ENCODE peak calls at places on chromosomes 6 and 20, in six cellular contexts. L, M, X, O, J and H are unnamed samples. For H3F3A, the result is how much of the 10 kb centered on the place peaks cover.

GRCh38 chr20:36573103-36573797 is at the start of gene TGIF2:
- DNase-seq in L (peak), M (peak), X (peak), O (peak), J (peak), H (peak)

GRCh38 chr6:2117447-2117846 is 128.0 kb downstream of the GMDS start:
- DNase-seq in L (no peak), M (no peak), X (no peak), O (no peak), J (no peak), H (no peak)

GRCh38 chr20:61875221-61875885 is 190.3 kb downstream of the TAF4 start:
- DNase-seq in L (no peak), M (peak), X (no peak), O (peak), J (peak), H (peak)

GRCh38 chr6:138662474-138662873 is 111.1 kb upstream of the CCDC28A start:
- DNase-seq in L (no peak), M (peak), X (peak), O (no peak), J (no peak), H (no peak)

GRCh38 chr20:16821211-16822089 is 73.3 kb downstream of the OTOR start:
- DNase-seq in L (peak), M (peak), X (peak), O (peak), J (peak), H (peak)

GRCh38 chr6:26234421-26235239 is 130.4 kb upstream of the BTN3A2 start:
- DNase-seq in L (peak), M (peak), X (peak), O (peak), J (peak), H (peak)

GRCh38 chr6:21609881-21610329 is 16.4 kb downstream of the SOX4 start:
- DNase-seq in L (no peak), M (no peak), X (no peak), O (no peak), J (peak), H (no peak)

GRCh38 chr6:112443666-112444065 is 96.5 kb downstream of the RFPL4B start:
- DNase-seq in L (no peak), M (no peak), X (peak), O (peak), J (no peak), H (no peak)

GRCh38 chr6:29651413-29652197 is 5.3 kb upstream of the MOG start:
- DNase-seq in L (peak), M (peak), X (peak), O (peak), J (peak), H (peak)

GRCh38 chr6:132569170-132569569 is 952 bp upstream of the TAAR6 start:
- DNase-seq in L (no peak), M (no peak), X (no peak), O (no peak), J (peak), H (no peak)

GRCh38 chr20:31644701-31645100 is 7.0 kb downstream of the COX4I2 start:
- DNase-seq in L (no peak), M (no peak), X (peak), O (no peak), J (peak), H (no peak)

GRCh38 chr6:80433010-80433665 is 326.7 kb downstream of the BCKDHB start:
- DNase-seq in L (no peak), M (no peak), X (no peak), O (no peak), J (peak), H (peak)

GRCh38 chr6:106439459-106439858 is 78.9 kb downstream of the CRYBG1 start:
- DNase-seq in L (no peak), M (peak), X (peak), O (no peak), J (no peak), H (no peak)

GRCh38 chr6:31175961-31176360 is 5.5 kb upstream of the POU5F1 start:
- DNase-seq in L (no peak), M (no peak), X (peak), O (no peak), J (no peak), H (no peak)

GRCh38 chr6:75230484-75231325 is 12.9 kb downstream of the COX7A2 start:
- DNase-seq in L (no peak), M (peak), X (peak), O (peak), J (peak), H (peak)

GRCh38 chr6:90559931-90560330 is 26.9 kb downstream of the MAP3K7 start:
- DNase-seq in L (no peak), M (no peak), X (no peak), O (no peak), J (no peak), H (no peak)

GRCh38 chr6:834879-835278 is 141.9 kb upstream of the EXOC2 start:
- DNase-seq in L (no peak), M (no peak), X (no peak), O (no peak), J (no peak), H (no peak)

GRCh38 chr20:35087355-35087754 is 5.3 kb downstream of the TRPC4AP start:
- DNase-seq in L (no peak), M (no peak), X (no peak), O (no peak), J (no peak), H (no peak)

GRCh38 chr6:56938634-56939294 is 16.1 kb upstream of the BEND6 start:
- DNase-seq in L (no peak), M (peak), X (peak), O (no peak), J (no peak), H (no peak)

GRCh38 chr20:34262488-34263288 is 21.5 kb downstream of the ASIP start:
- DNase-seq in L (peak), M (no peak), X (peak), O (no peak), J (no peak), H (no peak)

GRCh38 chr6:151233731-151234130 is 6.0 kb upstream of the AKAP12 start:
- DNase-seq in L (no peak), M (no peak), X (no peak), O (no peak), J (no peak), H (no peak)

GRCh38 chr6:119126140-119126539 is 47.7 kb upstream of the FAM184A start:
- DNase-seq in L (no peak), M (no peak), X (no peak), O (no peak), J (no peak), H (no peak)

GRCh38 chr20:22816016-22816415 is 219.1 kb upstream of the SSTR4 start:
- DNase-seq in L (no peak), M (no peak), X (no peak), O (no peak), J (no peak), H (peak)

GRCh38 chr20:7851031-7851490 is 89.2 kb downstream of the HAO1 start:
- DNase-seq in L (no peak), M (peak), X (peak), O (no peak), J (peak), H (no peak)

GRCh38 chr20:10511507-10512231 is 76.6 kb downstream of the SLX4IP start:
- DNase-seq in L (peak), M (peak), X (peak), O (no peak), J (peak), H (peak)

GRCh38 chr20:33408716-33409654 is 7.7 kb upstream of the CDK5RAP1 start:
- DNase-seq in L (no peak), M (no peak), X (no peak), O (no peak), J (no peak), H (no peak)

GRCh38 chr6:100349366-100349765 is 115.4 kb downstream of the SIM1 start:
- DNase-seq in L (no peak), M (no peak), X (no peak), O (no peak), J (no peak), H (peak)

DNA sequence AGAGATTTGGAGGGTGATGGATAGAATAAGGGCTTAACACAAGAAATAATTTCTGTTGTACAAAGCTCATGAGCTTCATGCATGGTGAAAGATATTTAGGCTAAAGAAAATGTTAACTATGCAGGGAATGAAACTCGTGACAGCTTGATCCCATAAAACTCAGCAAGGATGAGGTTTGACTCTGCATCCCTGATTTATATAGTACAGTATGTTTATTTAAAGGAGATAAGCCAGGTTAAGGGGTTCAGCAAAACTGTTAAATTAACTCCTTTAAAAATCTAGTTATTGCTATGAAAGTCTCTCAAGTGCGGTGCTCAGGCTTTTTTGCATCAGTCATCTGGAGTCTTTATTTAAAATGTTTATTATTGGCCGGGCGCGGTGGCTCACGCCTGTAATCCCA is 326.4 kb downstream of the LAMA2 start:
- DNase-seq in L (no peak), M (no peak), X (no peak), O (no peak), J (no peak), H (no peak)
- H3K4me3 ChIP-seq in L (no peak), M (no peak), X (no peak), O (no peak), J (no peak), H (no peak)

DNA sequence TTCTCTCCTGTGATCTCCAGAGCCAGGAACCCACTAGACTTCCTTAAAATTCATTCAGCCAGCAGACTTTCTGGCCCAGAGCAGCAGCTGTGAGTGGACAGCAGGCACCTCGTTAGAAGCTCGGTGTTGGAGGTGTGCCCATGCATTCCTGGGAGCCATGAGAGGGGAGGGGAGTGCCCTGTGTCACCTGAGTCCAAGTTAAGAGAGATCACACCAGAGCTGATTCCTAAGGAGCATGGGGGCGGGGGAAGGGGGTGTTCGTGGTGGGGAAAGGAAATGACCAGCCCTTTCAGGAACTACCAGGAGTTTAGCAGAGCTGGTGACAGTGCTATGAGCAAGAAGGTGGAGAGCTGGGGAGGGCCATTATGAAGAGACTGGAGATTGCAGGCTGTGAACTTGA is 46.9 kb downstream of the GFRA4 start:
- DNase-seq in L (no peak), M (peak), X (peak), O (no peak), J (peak), H (peak)
- TF ChIP-seq EZH2phosphoT487 in L (no peak), M (no peak), X (no peak), O (no peak), J (no peak), H (no peak)

GRCh38 chr6:125749112-125749863 is at the start of gene HEY2:
- DNase-seq in L (peak), M (peak), X (peak), O (peak), J (peak), H (peak)
- H3F3A ChIP-seq in L (under half), M (under half), X (under half), O (under half), J (under half), H (under half)

GRCh38 chr6:149864578-149865535 is 698 bp upstream of the LRP11 start:
- DNase-seq in L (peak), M (peak), X (peak), O (peak), J (peak), H (peak)
- H3K4me3 ChIP-seq in L (peak), M (peak), X (peak), O (peak), J (peak), H (peak)

DNA sequence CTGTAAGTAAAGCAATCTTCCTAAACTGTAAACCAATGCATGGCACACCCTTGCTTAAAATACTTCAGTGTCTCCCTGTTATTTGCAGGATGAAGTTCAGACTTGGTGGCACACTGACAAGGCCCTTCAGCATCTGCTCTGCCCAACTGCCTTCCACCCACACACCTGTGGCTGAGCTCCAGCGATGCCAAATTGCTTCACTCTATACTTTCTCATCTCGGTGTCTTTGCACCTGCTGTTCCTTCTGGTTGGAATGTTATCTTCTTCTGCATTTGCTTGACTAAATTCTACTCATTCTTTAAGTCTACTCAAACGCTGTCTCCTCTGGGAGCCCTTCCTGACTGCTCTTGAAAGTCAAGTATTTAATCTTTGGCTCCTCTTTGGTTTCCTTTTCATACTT is 100.1 kb upstream of the SUPT3H start:
- DNase-seq in L (no peak), M (no peak), X (no peak), O (no peak), J (no peak), H (no peak)
- TF ChIP-seq EZH2phosphoT487 in L (no peak), M (no peak), X (no peak), O (no peak), J (no peak), H (no peak)